ENCODE peak calls at places on chromosomes 12 and 14, in ten cellular contexts. X, I, Q, T, P, F, Z, G, U and A are unnamed samples. For H3K4me1, the result is how much of the 10 kb centered on the place peaks cover.

GRCh38 chr14:96204151-96205058 is at the start of gene BDKRB2:
- DNase-seq in Z (no peak), I (peak), G (peak), U (peak), X (peak), F (no peak), P (peak), T (peak), Q (no peak), A (no peak)

GRCh38 chr12:97995578-97995977 is 519.8 kb upstream of the TMPO start:
- DNase-seq in F (no peak), I (no peak), Q (no peak), U (no peak), Z (no peak), P (no peak), G (no peak), X (no peak), T (no peak), A (no peak)

GRCh38 chr12:78101181-78101876 is 270.6 kb downstream of the NAV3 start:
- DNase-seq in G (no peak), Q (no peak), Z (no peak), F (no peak), T (no peak), X (no peak), P (no peak), I (no peak), U (no peak), A (no peak)

GRCh38 chr12:89999699-90000505 is 291.3 kb upstream of the ATP2B1 start:
- DNase-seq in I (peak), P (no peak), T (no peak), U (no peak), X (no peak), G (no peak), F (no peak), Q (no peak), Z (no peak), A (no peak)

GRCh38 chr12:115398311-115398781 is 714.4 kb upstream of the TBX3 start:
- DNase-seq in P (peak), F (no peak), X (no peak), G (no peak), T (no peak), Q (no peak), I (no peak), U (peak), Z (no peak), A (no peak)

GRCh38 chr14:61585598-61586538 is 109.4 kb upstream of the HIF1A start:
- DNase-seq in P (peak), Q (peak), U (no peak), I (peak), X (peak), G (peak), Z (no peak), T (peak), F (no peak), A (peak)

GRCh38 chr14:62162998-62163589 is 400.9 kb downstream of the SNAPC1 start:
- DNase-seq in F (no peak), P (peak), I (peak), Z (peak), T (no peak), Q (no peak), U (no peak), G (no peak), X (no peak), A (no peak)

GRCh38 chr12:52191841-52192791 is at the start of gene KRT80:
- DNase-seq in X (peak), U (no peak), I (peak), T (peak), F (no peak), Z (no peak), Q (peak), G (peak), P (peak), A (peak)

GRCh38 chr12:570237-570925 is 92.9 kb downstream of the NINJ2 start:
- DNase-seq in G (peak), T (peak), F (no peak), X (peak), Z (no peak), Q (no peak), P (peak), I (peak), U (peak), A (peak)

GRCh38 chr14:31933716-31934115 is 143.4 kb upstream of the ARHGAP5 start:
- DNase-seq in T (no peak), P (peak), F (no peak), I (peak), Q (no peak), Z (no peak), U (no peak), X (no peak), G (no peak), A (no peak)
- H3K4me3 ChIP-seq in T (no peak), P (no peak), F (no peak), I (no peak), Q (no peak), Z (no peak), U (no peak), X (no peak), G (no peak), A (no peak)

DNA sequence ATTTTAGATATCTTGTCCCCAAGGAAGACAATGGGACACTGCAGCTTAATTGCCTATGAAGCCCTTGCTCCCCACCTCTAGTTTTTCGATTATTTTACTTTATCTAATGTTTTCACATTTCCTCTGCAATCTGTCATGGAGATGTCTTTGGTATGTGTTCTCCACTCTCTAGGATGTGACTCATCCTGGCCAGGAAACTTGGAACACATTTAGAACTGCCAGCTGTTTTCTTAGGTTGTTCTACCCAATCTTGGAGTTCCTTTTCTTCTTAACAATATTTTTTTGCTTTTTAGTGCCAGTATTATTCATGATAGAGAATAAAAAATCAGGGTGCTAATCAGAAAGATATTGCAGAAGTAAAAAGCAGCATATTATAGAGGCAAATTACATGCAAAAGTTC is 101.7 kb upstream of the CLEC14A start:
- DNase-seq in X (no peak), T (no peak), Q (no peak), G (no peak), Z (no peak), F (no peak), U (no peak), P (no peak), I (peak), A (no peak)
- TF ChIP-seq CTCF in X (no peak), T (no peak), Q (no peak), G (no peak), Z (no peak), F (no peak), U (no peak), P (no peak), I (no peak), A (no peak)

GRCh38 chr12:108712925-108713203 is 18.5 kb downstream of the CORO1C start:
- DNase-seq in X (no peak), F (no peak), Z (no peak), T (no peak), G (no peak), I (no peak), P (no peak), U (no peak), Q (no peak), A (no peak)

GRCh38 chr12:108713471-108713870 is 17.8 kb downstream of the CORO1C start:
- DNase-seq in G (no peak), Z (no peak), Q (no peak), I (no peak), F (no peak), T (no peak), X (no peak), U (no peak), P (no peak), A (no peak)

GRCh38 chr12:108717243-108717642 is 14.1 kb downstream of the CORO1C start:
- DNase-seq in G (no peak), T (no peak), X (no peak), I (no peak), Q (no peak), U (no peak), P (no peak), Z (no peak), F (no peak), A (no peak)

GRCh38 chr12:108712164-108712924 is 19.0 kb downstream of the CORO1C start:
- DNase-seq in I (no peak), X (no peak), G (no peak), Z (peak), P (no peak), T (no peak), Q (no peak), U (no peak), F (no peak), A (no peak)

GRCh38 chr12:108714866-108715265 is 16.5 kb downstream of the CORO1C start:
- DNase-seq in U (no peak), T (no peak), Z (no peak), X (no peak), I (no peak), G (no peak), P (no peak), Q (no peak), F (no peak), A (no peak)
- H3K4me1 ChIP-seq in U (under half), T (under half), Z (under half), X (under half), I (under half), G (half or more), P (under half), Q (under half), F (half or more), A (under half)

GRCh38 chr14:37054869-37055268 is 117.5 kb downstream of the SLC25A21 start:
- DNase-seq in P (no peak), X (no peak), F (no peak), Z (no peak), U (no peak), T (no peak), G (no peak), Q (no peak), I (no peak), A (no peak)
- H3K4me3 ChIP-seq in P (no peak), X (no peak), F (no peak), Z (no peak), U (no peak), T (no peak), G (no peak), Q (no peak), I (no peak), A (no peak)

DNA sequence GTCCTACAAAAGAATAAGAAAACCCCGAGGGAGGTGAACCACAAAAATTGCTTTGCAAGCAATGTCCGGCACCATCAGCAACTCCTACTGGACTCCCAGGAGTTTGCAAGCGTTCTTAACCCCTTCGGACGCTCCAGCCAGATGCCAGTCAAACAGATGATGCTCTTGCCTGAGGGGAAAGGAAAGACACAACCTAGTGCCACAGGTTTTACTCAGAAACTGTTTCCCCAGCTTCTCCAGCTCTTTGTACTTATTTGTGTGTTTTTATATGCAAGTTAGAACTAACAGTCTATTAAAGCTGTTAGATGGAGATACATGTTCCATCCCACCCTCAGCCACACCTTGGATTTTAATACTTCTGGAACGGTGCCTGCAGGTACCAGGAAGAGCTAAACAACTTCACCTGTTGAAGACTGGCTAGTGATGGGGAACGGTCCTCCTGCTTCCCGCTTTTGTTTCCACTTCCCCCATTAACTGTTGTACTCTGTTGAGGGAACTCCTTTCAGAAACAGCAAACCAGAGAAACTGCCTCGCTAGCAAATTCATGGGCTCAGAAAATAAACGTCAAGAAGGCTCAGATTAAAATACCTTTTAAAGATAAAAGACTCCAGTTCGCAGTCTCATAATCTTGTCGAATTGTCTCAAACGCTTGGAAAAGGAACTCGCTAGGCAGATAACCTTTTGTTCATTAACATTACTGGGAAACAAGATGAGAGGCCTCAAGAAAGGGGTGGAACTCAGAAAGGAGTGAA is 1.1 kb upstream of the FERMT2 start:
- DNase-seq in I (peak), Q (no peak), U (peak), P (peak), F (no peak), X (peak), T (peak), Z (no peak), G (no peak), A (peak)
- TF ChIP-seq CTCF in I (peak), Q (peak), U (no peak), P (no peak), F (no peak), X (peak), T (no peak), Z (no peak), G (peak), A (peak)

GRCh38 chr14:32129124-32129523 is 52.0 kb downstream of the ARHGAP5 start:
- DNase-seq in U (no peak), P (no peak), I (no peak), G (no peak), T (no peak), F (no peak), X (no peak), Q (no peak), Z (no peak), A (no peak)

GRCh38 chr14:32137313-32137712 is 60.2 kb downstream of the ARHGAP5 start:
- DNase-seq in F (no peak), P (no peak), Z (no peak), U (no peak), X (no peak), I (no peak), T (no peak), G (no peak), Q (no peak), A (no peak)

GRCh38 chr14:32136027-32136825 is 59.1 kb downstream of the ARHGAP5 start:
- DNase-seq in X (no peak), T (no peak), P (no peak), Z (no peak), G (no peak), F (no peak), Q (no peak), U (no peak), I (no peak), A (no peak)

GRCh38 chr14:32137883-32138282 is 60.8 kb downstream of the ARHGAP5 start:
- DNase-seq in G (no peak), F (no peak), Q (no peak), Z (no peak), U (no peak), X (no peak), I (no peak), P (no peak), T (no peak), A (no peak)

GRCh38 chr14:32134448-32135070 is 57.5 kb downstream of the ARHGAP5 start:
- DNase-seq in X (no peak), F (no peak), G (no peak), Z (no peak), T (no peak), U (no peak), P (no peak), I (peak), Q (no peak), A (no peak)
- H3K4me1 ChIP-seq in X (under half), F (under half), G (under half), Z (under half), T (under half), U (under half), P (under half), I (under half), Q (under half), A (under half)

GRCh38 chr14:104115131-104115600 is 23.2 kb upstream of the KIF26A start:
- DNase-seq in I (no peak), P (no peak), U (no peak), F (no peak), X (no peak), Z (no peak), G (no peak), Q (no peak), T (no peak), A (peak)

GRCh38 chr14:104115691-104116543 is 22.5 kb upstream of the KIF26A start:
- DNase-seq in U (no peak), X (peak), P (no peak), I (no peak), G (peak), Z (no peak), F (no peak), Q (no peak), T (peak), A (peak)

GRCh38 chr14:104117341-104118005 is 20.9 kb upstream of the KIF26A start:
- DNase-seq in Q (no peak), U (peak), I (no peak), G (peak), X (no peak), T (no peak), F (no peak), P (no peak), Z (no peak), A (peak)

GRCh38 chr14:104118006-104118844 is 20.2 kb upstream of the KIF26A start:
- DNase-seq in I (no peak), G (peak), Z (no peak), T (no peak), P (no peak), F (no peak), X (no peak), Q (no peak), U (peak), A (peak)

GRCh38 chr14:104116544-104117340 is 21.6 kb upstream of the KIF26A start:
- DNase-seq in P (peak), Z (no peak), I (no peak), F (no peak), X (peak), T (peak), G (no peak), Q (no peak), U (peak), A (peak)
- H3K4me3 ChIP-seq in P (peak), Z (no peak), I (peak), F (peak), X (peak), T (peak), G (peak), Q (peak), U (peak), A (peak)

GRCh38 chr14:21940887-21941855 is 267.6 kb upstream of the OR4E1 start:
- DNase-seq in T (peak), X (no peak), Z (peak), P (peak), U (no peak), I (peak), Q (no peak), G (no peak), F (no peak), A (no peak)
- TF ChIP-seq CTCF in T (no peak), X (no peak), Z (peak), P (peak), U (peak), I (peak), Q (no peak), G (peak), F (no peak), A (peak)

DNA sequence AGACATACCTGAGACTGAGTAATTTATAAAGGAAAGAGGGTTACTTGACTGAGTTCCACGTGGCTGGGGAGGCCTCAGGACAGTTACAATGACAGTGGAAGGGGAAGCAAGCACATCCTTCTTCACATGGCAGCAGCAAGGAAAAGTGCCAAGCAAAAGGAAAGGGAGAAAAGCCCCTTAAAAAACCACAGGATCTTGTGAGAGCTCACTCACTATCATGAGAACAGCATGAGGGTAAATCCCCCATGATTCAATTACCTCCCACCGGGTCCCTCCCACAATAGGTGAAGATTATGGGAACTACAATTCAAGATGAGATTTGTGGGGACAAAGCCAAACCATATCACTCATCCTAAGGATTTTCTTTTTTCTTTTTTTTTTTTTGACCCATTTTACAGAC is 177.8 kb upstream of the EEA1 start:
- DNase-seq in X (no peak), F (no peak), U (no peak), I (no peak), Z (no peak), T (no peak), Q (no peak), P (no peak), G (no peak), A (no peak)
- H3K4me1 ChIP-seq in X (under half), F (under half), U (under half), I (under half), Z (under half), T (under half), Q (under half), P (under half), G (under half), A (under half)